ENCODE peak calls at places on chromosomes 13 and 19, in six cellular contexts. B is psoas muscle, S is omental fat pad, M is dorsolateral prefrontal cortex, A is cardiac fibroblast, J is BE2C. I is an unnamed sample.

GRCh38 chr13:46097015-46097414 is 7.8 kb downstream of the CPB2 start:
- DNase-seq in B (no peak), M (peak), S (no peak), A (no peak), J (no peak), I (no peak)

GRCh38 chr13:30463820-30464495 is 1.8 kb downstream of the HMGB1 start:
- DNase-seq in J (peak), B (no peak), M (peak), S (no peak), A (peak), I (no peak)

GRCh38 chr13:90402102-90402501 is 945.4 kb upstream of the MIR17HG start:
- DNase-seq in A (no peak), S (no peak), M (no peak), J (no peak), B (no peak), I (no peak)

GRCh38 chr13:55199132-55199531 is 1941.6 kb upstream of the PRR20A start:
- DNase-seq in S (no peak), J (peak), A (no peak), M (no peak), B (no peak), I (no peak)

GRCh38 chr13:22428188-22428828 is 752.5 kb upstream of the SGCG start:
- DNase-seq in S (no peak), J (no peak), B (no peak), M (no peak), A (peak), I (no peak)

GRCh38 chr19:49875801-49876421 is 1.2 kb downstream of the AKT1S1 start:
- DNase-seq in J (peak), S (no peak), M (peak), A (peak), B (peak), I (peak)

GRCh38 chr19:38079926-38080380 is 144.1 kb downstream of the DPF1 start:
- DNase-seq in J (no peak), S (no peak), A (peak), B (no peak), M (no peak), I (no peak)

GRCh38 chr13:97802213-97802612 is 151.3 kb upstream of the IPO5 start:
- DNase-seq in J (no peak), M (no peak), B (no peak), A (no peak), S (no peak), I (no peak)

GRCh38 chr13:48646791-48647190 is 6.9 kb upstream of the CYSLTR2 start:
- DNase-seq in A (no peak), M (no peak), B (no peak), J (peak), S (no peak), I (no peak)

GRCh38 chr13:19860884-19861655 is 2.4 kb downstream of the ZMYM5 start:
- DNase-seq in M (no peak), J (no peak), S (no peak), B (no peak), A (peak), I (no peak)

GRCh38 chr13:28116736-28117135 is 16.4 kb upstream of the FLT3 start:
- DNase-seq in M (no peak), B (no peak), J (no peak), A (no peak), S (no peak), I (no peak)

GRCh38 chr13:37492741-37493514 is 105.6 kb downstream of the POSTN start:
- DNase-seq in A (peak), M (no peak), J (no peak), S (no peak), B (no peak), I (no peak)

GRCh38 chr13:28485551-28485950 is 9.4 kb downstream of the FLT1 start:
- DNase-seq in M (no peak), B (no peak), S (no peak), A (no peak), J (no peak), I (no peak)

GRCh38 chr13:40220299-40220935 is 446.0 kb downstream of the FOXO1 start:
- DNase-seq in J (no peak), B (no peak), A (peak), M (no peak), S (no peak), I (no peak)

GRCh38 chr13:94328336-94329041 is 151.0 kb downstream of the DCT start:
- DNase-seq in B (no peak), M (no peak), J (no peak), A (no peak), S (no peak), I (no peak)

GRCh38 chr13:46660859-46661258 is 107.9 kb downstream of the LRCH1 start:
- DNase-seq in B (no peak), S (no peak), J (no peak), A (no peak), M (no peak), I (no peak)

GRCh38 chr19:6754136-6754535 is 13.1 kb downstream of the SH2D3A start:
- DNase-seq in M (no peak), A (no peak), B (no peak), J (no peak), S (no peak), I (no peak)

GRCh38 chr19:2949939-2950285 is 5.1 kb upstream of the ZNF77 start:
- DNase-seq in B (no peak), S (no peak), J (peak), M (peak), A (peak), I (no peak)

DNA sequence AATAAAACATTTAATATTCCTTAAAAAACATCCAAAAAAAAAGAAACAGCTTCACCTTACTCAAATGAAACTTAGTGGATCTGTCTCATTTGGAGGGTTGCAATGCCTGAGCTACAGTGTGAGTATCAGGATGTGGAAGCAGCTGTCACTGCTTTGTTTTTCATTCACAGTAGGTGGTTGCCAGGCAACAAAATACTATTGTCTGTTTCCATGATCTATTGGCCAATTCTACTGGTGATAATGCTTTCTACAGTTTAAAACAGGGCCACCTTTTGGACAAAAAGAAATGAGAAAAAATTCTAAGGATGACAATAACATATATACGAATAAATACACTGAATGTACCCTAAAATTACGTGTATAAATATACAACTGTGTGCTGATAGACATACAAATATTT is 3.0 kb downstream of the ENOX1 start:
- DNase-seq in A (peak), M (no peak), B (no peak), S (no peak), J (peak), I (no peak)
- TF ChIP-seq CTCF in A (no peak), M (no peak), B (no peak), S (no peak), J (no peak), I (no peak)

GRCh38 chr19:1131718-1132552 is 28.1 kb downstream of the GPX4 start:
- DNase-seq in S (peak), A (peak), B (peak), M (peak), J (peak), I (peak)
- TF ChIP-seq CTCF in S (no peak), A (no peak), B (no peak), M (no peak), J (no peak), I (no peak)

DNA sequence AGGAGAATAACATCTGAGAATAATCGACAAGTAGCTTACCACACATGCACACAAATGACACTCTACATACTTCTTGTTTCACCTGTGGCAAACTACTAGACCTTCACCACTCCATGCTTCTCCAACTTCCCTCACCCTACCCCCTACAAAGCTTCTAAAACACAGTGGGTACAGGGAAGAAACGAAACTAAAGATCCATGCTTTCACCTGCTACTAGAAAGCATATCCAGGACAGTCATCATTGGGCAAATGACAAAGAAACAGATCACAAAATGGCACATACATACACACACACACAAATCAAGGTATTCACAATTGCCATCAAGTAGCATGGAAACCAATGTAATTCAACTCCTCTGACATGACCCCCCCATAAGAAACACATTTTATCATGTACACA is 10.6 kb downstream of the BRD4 start:
- DNase-seq in B (no peak), A (no peak), M (no peak), J (no peak), S (no peak), I (no peak)
- TF ChIP-seq CTCF in B (no peak), A (no peak), M (no peak), J (no peak), S (no peak), I (no peak)

DNA sequence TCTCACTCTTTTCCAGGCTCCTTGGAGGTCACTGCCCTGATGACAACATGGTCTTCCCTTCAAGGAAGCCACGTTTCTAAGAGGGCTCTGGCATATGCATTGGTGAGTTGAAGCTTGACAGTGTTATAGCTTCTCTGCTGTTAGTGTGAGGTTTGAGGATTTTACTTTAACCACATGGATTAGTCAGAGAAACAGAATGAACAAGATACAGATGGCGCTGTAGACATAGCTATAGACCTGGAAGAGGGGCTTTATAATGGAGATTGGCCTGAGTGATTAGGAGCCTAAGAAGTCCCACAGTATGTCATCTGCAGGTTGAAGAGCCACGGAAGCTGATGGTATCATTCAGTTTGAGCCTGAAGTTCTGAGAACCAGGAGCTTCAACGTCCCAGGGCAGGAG is 18.4 kb upstream of the URI1 start:
- DNase-seq in J (no peak), S (no peak), A (no peak), B (no peak), M (no peak), I (no peak)
- TF ChIP-seq CTCF in J (no peak), S (no peak), A (no peak), B (no peak), M (no peak), I (no peak)

DNA sequence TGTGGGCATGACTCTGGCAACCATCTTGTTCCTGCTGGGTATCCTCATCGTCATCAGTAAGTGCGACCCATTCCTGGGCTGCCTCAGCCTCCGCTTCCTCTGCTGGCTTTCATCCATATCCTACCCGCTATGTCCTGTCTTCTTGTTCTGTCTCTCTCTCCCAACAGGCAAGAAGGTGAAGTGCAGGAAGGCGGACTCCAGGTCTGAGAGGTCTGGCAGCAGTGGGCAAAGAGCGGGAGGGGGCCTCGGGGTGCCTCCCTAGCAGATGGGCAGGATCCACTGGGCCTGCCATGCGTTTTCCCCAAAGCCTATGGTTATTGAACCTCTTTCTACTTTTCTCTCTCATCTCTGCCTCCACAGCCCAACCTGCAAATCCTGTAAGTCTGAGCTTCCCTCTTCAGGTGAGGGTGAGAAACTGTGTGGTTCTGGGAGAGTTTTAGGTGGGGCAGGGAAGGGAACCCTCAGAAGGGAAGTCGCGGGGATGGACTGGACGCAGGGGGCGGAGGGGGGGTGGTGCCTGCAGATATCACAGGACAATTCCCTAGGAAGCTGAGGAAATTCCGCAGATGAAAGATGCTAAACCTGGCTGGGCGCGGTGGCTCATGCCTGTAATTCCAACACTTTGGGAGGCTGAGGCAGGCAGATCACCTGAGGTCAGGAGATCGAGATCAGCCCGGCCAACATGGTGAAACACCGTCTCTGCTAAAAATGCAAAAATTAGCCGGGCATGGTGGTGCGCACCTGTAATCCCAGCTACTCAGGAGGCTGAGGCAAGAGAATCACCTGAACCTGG is 3.1 kb upstream of the FXYD5 start:
- DNase-seq in A (no peak), M (no peak), B (no peak), J (no peak), S (no peak), I (no peak)
- TF ChIP-seq CTCF in A (no peak), M (no peak), B (no peak), J (no peak), S (no peak), I (no peak)

DNA sequence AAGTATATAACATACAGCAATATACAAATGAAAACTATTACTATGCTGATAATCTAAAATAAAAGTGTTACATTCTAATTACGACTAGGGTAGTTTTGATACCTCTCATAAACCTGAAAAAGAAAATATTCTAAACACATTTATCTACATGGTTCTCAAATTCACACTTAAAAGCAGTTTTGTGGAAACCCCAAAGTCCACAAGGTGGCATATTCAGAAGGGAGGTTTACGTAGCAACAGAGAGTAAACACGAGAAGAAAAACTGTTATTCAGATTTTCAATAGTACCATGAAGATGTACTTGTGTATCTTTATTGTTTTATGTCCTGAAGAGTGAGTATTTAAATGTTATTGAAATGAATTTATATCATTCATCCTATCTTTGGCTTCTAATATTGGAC is 275.9 kb upstream of the KLHL1 start:
- DNase-seq in A (no peak), J (no peak), B (no peak), S (no peak), M (no peak), I (no peak)
- TF ChIP-seq CTCF in A (no peak), J (no peak), B (no peak), S (no peak), M (no peak), I (no peak)

DNA sequence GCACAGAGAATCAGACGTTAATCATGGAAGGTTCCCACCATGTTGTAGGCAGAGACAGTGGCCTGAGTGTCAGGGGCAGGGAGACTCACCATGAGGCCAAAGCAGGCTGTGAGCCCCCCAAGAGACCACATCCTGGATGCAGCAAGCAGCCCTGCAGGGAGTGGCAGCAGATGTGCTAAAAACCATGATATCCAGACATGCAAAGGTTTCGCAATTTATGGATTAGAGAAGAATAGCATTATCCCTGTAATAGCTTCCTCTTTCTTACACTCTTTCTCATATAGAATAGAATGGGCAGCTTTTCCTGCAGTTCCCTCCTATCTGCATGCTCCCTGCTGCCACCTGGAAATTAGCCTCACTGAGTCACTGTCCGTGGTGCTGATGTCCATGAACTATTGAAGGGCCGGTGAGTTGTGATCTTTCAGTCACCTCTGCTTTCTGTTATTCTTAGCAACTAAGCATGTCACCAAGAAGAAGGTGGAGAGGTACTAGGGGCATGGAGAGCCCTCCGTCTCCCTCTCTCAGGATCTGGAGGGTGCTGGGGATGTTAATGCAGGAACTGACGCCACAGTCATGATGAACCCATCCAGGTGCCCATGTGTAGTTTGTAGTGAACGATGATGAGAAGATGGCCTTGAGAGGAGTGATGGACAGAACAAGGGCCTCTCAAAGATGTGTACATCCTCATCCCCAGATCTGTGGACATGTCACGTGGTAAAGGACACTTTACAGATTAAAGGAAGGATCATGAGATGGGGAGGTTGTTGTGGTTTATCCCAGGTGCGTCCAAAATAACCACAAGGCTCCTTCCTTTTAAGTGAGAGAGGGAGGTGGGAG is 9.9 kb downstream of the CEACAM4 start:
- DNase-seq in M (no peak), S (no peak), J (no peak), B (no peak), A (peak), I (no peak)
- TF ChIP-seq CTCF in M (no peak), S (no peak), J (no peak), B (no peak), A (no peak), I (no peak)

GRCh38 chr19:19098084-19098702 is 34.4 kb downstream of the SLC25A42 start:
- DNase-seq in J (no peak), B (no peak), S (no peak), M (no peak), A (no peak), I (no peak)

GRCh38 chr19:19094513-19094912 is 30.7 kb downstream of the SLC25A42 start:
- DNase-seq in S (no peak), B (no peak), M (no peak), J (no peak), A (no peak), I (no peak)

GRCh38 chr19:19098703-19099632 is 35.2 kb downstream of the SLC25A42 start:
- DNase-seq in S (no peak), B (no peak), J (no peak), M (no peak), A (no peak), I (no peak)

GRCh38 chr19:19095691-19096090 is 31.9 kb downstream of the SLC25A42 start:
- DNase-seq in S (no peak), B (no peak), M (no peak), J (no peak), A (no peak), I (no peak)

DNA sequence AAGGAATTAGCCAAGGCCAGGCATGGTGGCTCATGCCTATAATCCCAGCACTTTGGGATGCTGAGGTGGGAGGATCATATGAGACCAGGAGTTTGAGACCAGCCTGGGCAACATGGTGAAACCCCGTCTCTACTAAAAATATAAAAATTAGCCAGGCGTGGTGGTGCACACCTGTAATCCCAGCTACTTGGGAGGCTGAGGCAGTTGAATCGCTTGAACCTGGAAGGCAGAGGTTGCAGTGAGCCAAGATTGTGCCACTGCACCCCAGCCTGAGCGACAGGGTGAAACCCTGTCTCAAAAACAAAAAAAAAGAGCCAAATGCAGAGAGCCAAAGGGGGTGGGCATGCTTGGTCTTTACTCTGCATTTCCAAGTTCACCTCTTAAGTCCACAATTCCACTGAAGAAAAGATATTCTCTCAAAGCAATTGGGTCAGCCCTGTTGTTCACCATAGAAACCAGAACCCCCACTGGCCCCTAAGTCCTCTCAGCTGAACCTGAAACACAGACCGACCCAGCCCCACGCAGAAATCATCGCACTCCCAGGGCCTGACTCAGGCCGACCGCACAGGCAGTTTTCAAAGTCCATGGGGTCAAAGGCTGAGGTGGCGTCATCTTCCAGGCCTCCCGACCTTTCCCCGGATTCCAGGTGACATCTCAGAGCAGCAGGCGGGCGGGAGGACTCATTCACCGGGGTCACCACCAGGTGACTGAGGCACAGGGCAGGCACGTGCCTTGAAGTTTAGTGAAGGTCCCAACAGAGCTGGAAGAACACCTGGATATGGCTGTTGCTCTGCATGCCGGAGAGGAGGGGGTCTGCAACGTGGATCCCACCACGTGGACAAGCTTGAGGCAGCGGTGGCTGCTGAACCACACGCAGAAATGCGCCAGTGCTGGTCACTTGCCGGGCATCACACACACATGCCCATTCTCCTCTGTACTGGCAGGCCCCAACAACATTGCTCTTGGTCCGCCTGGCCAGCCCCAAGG is 33.1 kb downstream of the SLC25A42 start:
- DNase-seq in J (no peak), B (no peak), A (no peak), S (no peak), M (no peak), I (no peak)
- TF ChIP-seq CTCF in J (no peak), B (no peak), A (no peak), S (no peak), M (no peak), I (no peak)

DNA sequence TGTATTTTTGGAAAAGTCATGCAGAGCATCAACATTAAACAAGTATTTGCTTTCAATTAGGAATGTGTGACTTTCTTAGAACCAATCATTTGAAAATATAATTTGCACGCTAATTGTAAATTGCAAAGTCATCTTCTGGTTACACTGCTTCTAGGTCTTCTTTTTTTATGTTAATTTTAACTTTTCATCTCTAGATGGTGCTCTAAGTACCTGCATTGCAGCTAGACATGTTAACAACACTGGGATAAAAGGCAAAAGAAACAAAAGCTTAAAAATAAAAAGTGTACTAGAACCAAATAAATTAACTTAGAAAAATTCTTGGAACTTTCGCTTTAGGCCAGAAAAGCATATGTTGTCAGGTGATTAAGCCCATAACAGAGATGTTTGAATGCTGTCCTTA is 2758.2 kb downstream of the PCDH9 start:
- DNase-seq in A (peak), S (no peak), J (no peak), M (no peak), B (no peak), I (no peak)
- TF ChIP-seq CTCF in A (peak), S (no peak), J (peak), M (peak), B (peak), I (peak)

I was measured in mesothelial cell of epicardium.